ENCODE peak calls at places on chromosome 15, in four cellular contexts. D, H, Q and I are unnamed samples.

GRCh38 chr15:57213783-57214366 is 162.4 kb upstream of the CGNL1 start:
- DNase-seq in H (no peak), D (no peak), Q (no peak), I (no peak)

GRCh38 chr15:46934851-46935250 is 782.5 kb upstream of the SEMA6D start:
- DNase-seq in H (no peak), Q (no peak), D (no peak), I (no peak)

GRCh38 chr15:46316024-46316423 is 681.2 kb downstream of the SQOR start:
- DNase-seq in H (no peak), Q (no peak), D (no peak), I (no peak)

GRCh38 chr15:64847876-64848716 is 6.4 kb downstream of the PLEKHO2 start:
- DNase-seq in Q (no peak), H (peak), D (no peak), I (no peak)

GRCh38 chr15:65766422-65767263 is 25.4 kb downstream of the DENND4A start:
- DNase-seq in H (no peak), Q (no peak), D (no peak), I (no peak)

GRCh38 chr15:69921626-69922624 is 175.8 kb downstream of the TLE3 start:
- DNase-seq in Q (no peak), H (no peak), D (no peak), I (no peak)

GRCh38 chr15:25793354-25794050 is 69.6 kb downstream of the ATP10A start:
- DNase-seq in H (peak), Q (no peak), D (no peak), I (no peak)

GRCh38 chr15:29815000-29815704 is 7.1 kb downstream of the TJP1 start:
- DNase-seq in H (no peak), D (no peak), Q (peak), I (no peak)

GRCh38 chr15:89243046-89243690 is 611 bp upstream of the FANCI start:
- DNase-seq in D (no peak), H (no peak), Q (no peak), I (no peak)

GRCh38 chr15:43270676-43271306 is 4.1 kb upstream of the TGM5 start:
- DNase-seq in Q (no peak), H (no peak), D (no peak), I (no peak)

GRCh38 chr15:68930268-68931022 is at the start of gene SPESP1:
- DNase-seq in H (peak), D (peak), Q (peak), I (no peak)

GRCh38 chr15:45645026-45645980 is 10.5 kb downstream of the SQOR start:
- DNase-seq in H (no peak), D (no peak), Q (peak), I (no peak)

GRCh38 chr15:40894689-40895308 is 549 bp downstream of the VPS18 start:
- DNase-seq in H (peak), D (peak), Q (peak), I (peak)

GRCh38 chr15:27025411-27026051 is 54.5 kb downstream of the GABRG3 start:
- DNase-seq in Q (no peak), D (no peak), H (no peak), I (no peak)

GRCh38 chr15:38886315-38887163 is 321.9 kb upstream of the RASGRP1 start:
- DNase-seq in D (no peak), H (no peak), Q (peak), I (no peak)

GRCh38 chr15:73869216-73869995 is 4.0 kb upstream of the TBC1D21 start:
- DNase-seq in Q (no peak), D (no peak), H (no peak), I (no peak)

GRCh38 chr15:51499379-51499976 is 123.1 kb downstream of the DMXL2 start:
- DNase-seq in Q (peak), D (no peak), H (no peak), I (no peak)

GRCh38 chr15:67080118-67080899 is 14.9 kb downstream of the SMAD3 start:
- DNase-seq in Q (no peak), D (peak), H (peak), I (no peak)

GRCh38 chr15:77295446-77295845 is 124.5 kb downstream of the PEAK1 start:
- DNase-seq in H (no peak), D (no peak), Q (peak), I (no peak)

GRCh38 chr15:66016199-66016598 is 146.9 kb downstream of the RAB11A start:
- DNase-seq in H (no peak), Q (no peak), D (no peak), I (no peak)

GRCh38 chr15:23067416-23067815 is 28.0 kb upstream of the TUBGCP5 start:
- DNase-seq in H (no peak), Q (no peak), D (no peak), I (no peak)

GRCh38 chr15:70717237-70717793 is 46.0 kb downstream of the UACA start:
- DNase-seq in Q (no peak), H (no peak), D (no peak), I (no peak)

GRCh38 chr15:71455107-71455506 is 339.8 kb downstream of the THSD4 start:
- DNase-seq in H (no peak), D (no peak), Q (no peak), I (no peak)

GRCh38 chr15:101137312-101137940 is 114.4 kb downstream of the CHSY1 start:
- DNase-seq in D (no peak), H (peak), Q (no peak), I (no peak)

GRCh38 chr15:39396979-39397615 is 183.8 kb upstream of the THBS1 start:
- DNase-seq in Q (no peak), H (no peak), D (no peak), I (no peak)

GRCh38 chr15:83064859-83065258 is 2.2 kb downstream of the BTBD1 start:
- DNase-seq in Q (no peak), D (no peak), H (no peak), I (no peak)

GRCh38 chr15:87496109-87496508 is 760.4 kb downstream of the NTRK3 start:
- DNase-seq in D (no peak), Q (no peak), H (no peak), I (no peak)

DNA sequence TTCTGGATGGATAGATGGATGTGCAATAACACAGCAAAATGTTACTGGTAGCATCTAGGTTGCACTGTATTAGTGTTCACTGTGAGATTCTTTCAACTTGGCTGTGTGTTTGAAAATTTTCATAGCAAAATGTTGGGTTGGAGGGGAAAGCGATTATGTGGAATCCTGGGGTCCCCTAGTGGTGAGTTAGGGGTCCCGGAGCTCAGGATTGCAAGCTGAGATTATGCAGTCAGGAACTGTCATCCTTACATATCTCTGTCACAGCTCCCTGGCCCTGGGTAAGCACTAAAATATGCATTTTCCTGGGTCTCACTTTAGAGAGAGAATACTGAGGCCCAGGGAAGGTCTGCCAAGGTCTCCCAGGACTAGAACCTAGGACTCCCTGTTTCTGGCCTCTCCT is 77.2 kb downstream of the CEMIP start:
- DNase-seq in Q (no peak), D (no peak), H (no peak), I (no peak)
- TF ChIP-seq CTCF in Q (peak), D (no peak), H (no peak), I (peak)

GRCh38 chr15:80228959-80229610 is 22.9 kb downstream of the CTXND1 start:
- DNase-seq in D (no peak), Q (peak), H (no peak), I (no peak)

GRCh38 chr15:80231371-80231770 is 20.6 kb downstream of the CTXND1 start:
- DNase-seq in H (no peak), Q (no peak), D (no peak), I (no peak)

GRCh38 chr15:80233511-80234080 is 18.4 kb downstream of the CTXND1 start:
- DNase-seq in H (no peak), Q (no peak), D (no peak), I (no peak)

GRCh38 chr15:80240261-80240660 is 11.8 kb downstream of the CTXND1 start:
- DNase-seq in H (no peak), D (no peak), Q (no peak), I (no peak)

GRCh38 chr15:80234883-80235282 is 17.1 kb downstream of the CTXND1 start:
- DNase-seq in Q (no peak), D (no peak), H (no peak), I (peak)
- TF ChIP-seq CTCF in Q (peak), D (no peak), H (peak), I (peak)

DNA sequence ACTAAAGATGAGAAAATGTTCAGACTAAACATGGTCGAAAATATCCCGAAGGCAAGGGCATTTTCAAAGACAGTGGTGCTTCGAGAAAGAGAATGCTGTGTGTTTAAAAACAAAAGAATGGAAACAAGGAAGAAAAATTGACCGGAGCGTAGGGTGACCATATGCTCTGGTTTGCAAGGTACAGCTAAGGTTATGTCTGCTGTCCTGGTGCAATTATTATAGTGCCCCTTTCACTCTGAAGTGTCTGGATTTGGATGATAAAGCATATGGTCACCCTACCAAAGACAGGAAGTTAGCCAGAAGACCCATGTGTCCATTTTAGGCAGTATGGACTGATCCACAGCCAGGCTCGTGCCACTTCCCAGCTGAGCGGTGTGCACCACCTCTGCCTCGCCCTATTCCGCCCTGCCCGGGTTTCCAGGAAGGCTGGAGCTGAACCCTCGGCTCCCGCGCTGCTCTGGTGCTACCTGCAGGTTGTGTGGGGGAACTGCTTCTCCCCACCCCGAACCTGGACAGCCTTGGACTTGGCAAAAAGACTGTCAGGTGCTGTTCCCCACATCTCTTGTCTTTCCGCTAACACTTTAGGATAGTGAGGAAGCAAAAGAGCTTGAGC is 25.2 kb downstream of the GOLGA6D start:
- DNase-seq in Q (peak), H (no peak), D (peak), I (peak)
- TF ChIP-seq CTCF in Q (peak), H (peak), D (no peak), I (peak)

GRCh38 chr15:75033809-75034208 is 10.4 kb downstream of the PPCDC start:
- DNase-seq in D (no peak), H (no peak), Q (no peak), I (no peak)

GRCh38 chr15:75034615-75035014 is 11.2 kb downstream of the PPCDC start:
- DNase-seq in D (no peak), Q (no peak), H (no peak), I (no peak)

GRCh38 chr15:75038948-75039533 is 15.7 kb downstream of the PPCDC start:
- DNase-seq in D (no peak), Q (no peak), H (no peak), I (no peak)

GRCh38 chr15:75036269-75036668 is 12.9 kb downstream of the PPCDC start:
- DNase-seq in H (no peak), D (no peak), Q (no peak), I (no peak)

GRCh38 chr15:75037685-75038084 is 14.3 kb downstream of the PPCDC start:
- DNase-seq in Q (peak), H (no peak), D (no peak), I (no peak)
- TF ChIP-seq CTCF in Q (no peak), H (no peak), D (no peak), I (no peak)

GRCh38 chr15:63436872-63437375 is 55.3 kb upstream of the CA12 start:
- DNase-seq in H (peak), D (peak), Q (peak), I (no peak)
- TF ChIP-seq CTCF in H (no peak), D (no peak), Q (peak), I (no peak)

GRCh38 chr15:78875107-78875914 is 2.6 kb downstream of the MORF4L1 start:
- DNase-seq in Q (no peak), D (peak), H (no peak), I (no peak)

GRCh38 chr15:78872155-78872971 is at the start of gene MORF4L1:
- DNase-seq in Q (peak), D (peak), H (peak), I (peak)

GRCh38 chr15:78878356-78878755 is 5.7 kb downstream of the MORF4L1 start:
- DNase-seq in Q (peak), H (no peak), D (no peak), I (no peak)

GRCh38 chr15:78872972-78873795 is 494 bp downstream of the MORF4L1 start:
- DNase-seq in Q (peak), H (peak), D (peak), I (peak)

GRCh38 chr15:78873796-78874761 is 1.4 kb downstream of the MORF4L1 start:
- DNase-seq in Q (no peak), H (no peak), D (peak), I (no peak)
- TF ChIP-seq CTCF in Q (no peak), H (no peak), D (no peak), I (peak)

DNA sequence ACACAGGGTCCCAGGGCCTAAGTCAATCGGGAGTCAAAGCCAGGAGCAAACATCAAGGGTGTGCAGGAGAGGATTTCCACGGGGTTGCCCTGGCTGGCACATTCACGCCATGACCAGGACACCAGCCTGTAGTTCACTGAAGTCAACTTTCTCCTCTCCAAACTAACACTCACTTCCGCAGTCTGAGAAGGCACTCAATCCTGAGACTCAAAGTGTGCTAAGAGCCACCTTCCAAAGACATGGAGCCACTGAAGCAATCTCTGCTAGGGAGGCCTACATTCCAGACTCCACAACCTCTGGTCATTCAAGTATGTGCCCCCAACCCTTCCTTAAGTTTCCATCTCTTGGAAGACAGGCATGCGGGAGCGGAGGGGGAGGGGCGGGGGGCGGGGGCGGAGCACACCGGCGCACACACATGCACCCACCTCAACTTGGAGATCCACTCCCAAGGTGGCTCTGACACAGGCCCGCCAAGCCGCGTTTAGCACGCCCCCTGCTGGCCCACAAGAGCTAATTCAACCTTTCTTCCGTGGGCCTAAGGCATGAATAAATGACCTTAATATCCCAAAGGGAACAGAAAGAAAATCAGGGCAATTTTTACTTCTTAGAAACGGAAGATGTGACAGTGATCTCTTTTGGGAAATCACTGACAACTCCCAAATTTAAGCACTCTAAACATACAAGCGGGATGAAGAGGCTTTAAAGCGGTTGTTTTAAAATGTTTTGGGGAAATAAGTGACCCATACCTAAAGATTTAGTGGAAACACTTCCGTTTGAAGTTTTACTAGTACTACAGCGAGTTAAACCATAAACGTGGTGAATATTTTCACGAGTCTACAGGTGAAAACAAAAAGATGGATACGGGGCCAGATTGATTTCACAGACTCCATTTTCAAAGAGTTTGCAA is 162.5 kb upstream of the CHRNA7 start:
- DNase-seq in H (no peak), D (peak), Q (peak), I (peak)
- TF ChIP-seq CTCF in H (peak), D (peak), Q (peak), I (peak)